ENCODE peak calls at places on chromosomes 7 and 10, in ten cellular contexts. J, M, L, O, V, D, Y, B, U and Q are unnamed samples.

GRCh38 chr7:133130166-133130565 is 48.3 kb upstream of the CHCHD3 start:
- DNase-seq in J (no peak), M (no peak), L (no peak), O (no peak), V (no peak), Y (no peak), B (no peak), U (no peak), D (no peak), Q (no peak)

GRCh38 chr10:32271617-32272016 is 75.3 kb downstream of the EPC1 start:
- DNase-seq in V (peak), D (peak), Y (no peak), L (no peak), B (no peak), U (no peak), O (no peak), J (no peak), M (no peak), Q (peak)

GRCh38 chr7:107931740-107932515 is 40.9 kb downstream of the DLD start:
- DNase-seq in V (peak), O (no peak), Y (no peak), L (no peak), D (no peak), B (peak), M (no peak), U (peak), J (no peak), Q (no peak)

GRCh38 chr10:86113983-86114382 is 252.6 kb downstream of the GRID1 start:
- DNase-seq in O (no peak), L (no peak), D (no peak), B (no peak), Y (no peak), J (no peak), V (no peak), U (no peak), M (peak), Q (no peak)

GRCh38 chr7:4682621-4683042 is 537 bp downstream of the FOXK1 start:
- DNase-seq in B (peak), D (no peak), U (peak), O (peak), V (peak), Y (peak), J (no peak), M (peak), L (no peak), Q (peak)

GRCh38 chr7:159103382-159104187 is 41.1 kb downstream of the VIPR2 start:
- DNase-seq in B (peak), V (no peak), J (no peak), M (peak), U (no peak), Y (no peak), D (no peak), O (no peak), L (no peak), Q (no peak)

GRCh38 chr10:112744525-112744924 is 205.5 kb upstream of the TCF7L2 start:
- DNase-seq in D (no peak), O (no peak), J (no peak), Y (no peak), U (no peak), V (no peak), L (no peak), M (no peak), B (no peak), Q (no peak)

GRCh38 chr7:158820656-158821055 is 8.7 kb downstream of the ESYT2 start:
- DNase-seq in Y (no peak), U (no peak), J (no peak), L (no peak), O (no peak), M (no peak), D (no peak), V (no peak), B (no peak), Q (peak)

GRCh38 chr7:47281966-47282643 is 299.8 kb downstream of the TNS3 start:
- DNase-seq in J (no peak), U (no peak), M (no peak), Y (no peak), V (no peak), L (no peak), D (no peak), B (no peak), O (no peak), Q (no peak)

GRCh38 chr7:116305485-116306408 is 95.4 kb downstream of the TES start:
- DNase-seq in V (no peak), Y (no peak), O (peak), B (no peak), U (no peak), D (no peak), J (no peak), L (no peak), M (no peak), Q (no peak)

GRCh38 chr10:124650263-124650662 is 93.9 kb downstream of the FAM53B start:
- DNase-seq in D (no peak), M (no peak), L (no peak), Y (no peak), J (no peak), O (no peak), V (no peak), B (no peak), U (no peak), Q (no peak)

GRCh38 chr10:93435621-93436385 is 46.3 kb downstream of the MYOF start:
- DNase-seq in V (peak), B (no peak), O (peak), Y (no peak), J (no peak), D (peak), U (no peak), L (no peak), M (no peak), Q (peak)
- H3K4me3 ChIP-seq in V (no peak), B (peak), O (no peak), Y (no peak), J (peak), D (no peak), U (no peak), L (no peak), M (no peak), Q (no peak)

DNA sequence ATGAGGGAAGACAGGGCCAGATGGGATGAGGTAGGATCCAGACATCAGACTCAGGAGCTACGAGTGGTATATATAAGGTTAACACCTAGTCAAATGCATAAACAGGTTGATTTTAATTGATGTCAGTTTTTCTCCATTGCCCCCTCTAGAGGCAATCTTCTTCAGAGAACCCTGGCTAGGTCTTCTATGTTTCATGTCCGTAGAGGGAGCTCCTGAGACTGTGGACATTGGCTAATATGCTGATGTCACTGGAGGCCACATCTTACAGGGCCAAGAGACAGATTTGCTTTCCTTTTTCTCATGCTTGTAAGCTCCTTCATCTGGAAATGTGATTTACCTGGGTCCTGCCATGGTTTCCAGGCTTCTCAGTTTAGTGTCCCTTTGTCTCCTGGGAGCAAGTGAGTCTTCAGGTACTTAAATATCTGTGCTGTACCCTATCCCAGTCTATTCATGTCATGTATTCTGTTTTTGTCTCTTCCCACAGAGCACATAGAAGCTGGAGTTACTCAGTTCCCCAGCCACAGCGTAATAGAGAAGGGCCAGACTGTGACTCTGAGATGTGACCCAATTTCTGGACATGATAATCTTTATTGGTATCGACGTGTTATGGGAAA is 161.6 kb upstream of the PRSS1 start:
- DNase-seq in J (no peak), M (no peak), V (peak), U (no peak), B (no peak), O (peak), Y (peak), D (peak), L (no peak), Q (peak)
- TF ChIP-seq CTCF in J (no peak), M (no peak), V (peak), U (peak), B (peak), O (peak), Y (peak), D (peak), L (peak), Q (peak)

GRCh38 chr7:94239661-94240234 is 154.9 kb upstream of the COL1A2 start:
- DNase-seq in O (no peak), L (no peak), V (no peak), Y (no peak), D (no peak), M (no peak), B (peak), J (no peak), U (peak), Q (no peak)

GRCh38 chr7:94244760-94245159 is 149.9 kb upstream of the COL1A2 start:
- DNase-seq in V (no peak), J (no peak), M (no peak), B (no peak), D (no peak), Y (no peak), L (no peak), U (no peak), O (no peak), Q (no peak)

GRCh38 chr7:94243312-94243711 is 151.4 kb upstream of the COL1A2 start:
- DNase-seq in Y (no peak), V (no peak), M (no peak), B (no peak), J (no peak), D (no peak), L (no peak), U (no peak), O (no peak), Q (no peak)

GRCh38 chr7:94240902-94241301 is 153.8 kb upstream of the COL1A2 start:
- DNase-seq in V (peak), B (no peak), O (no peak), D (no peak), J (no peak), U (no peak), M (no peak), L (no peak), Y (no peak), Q (peak)

GRCh38 chr7:94241402-94241925 is 153.2 kb upstream of the COL1A2 start:
- DNase-seq in D (no peak), J (no peak), L (no peak), O (no peak), M (no peak), U (no peak), Y (no peak), B (no peak), V (peak), Q (peak)
- H3K4me3 ChIP-seq in D (no peak), J (no peak), L (no peak), O (no peak), M (no peak), U (no peak), Y (no peak), B (no peak), V (no peak), Q (no peak)

GRCh38 chr10:122279725-122280141 is 8.6 kb downstream of the BTBD16 start:
- DNase-seq in Y (peak), M (no peak), B (no peak), L (no peak), U (peak), O (peak), V (peak), J (no peak), D (peak), Q (peak)
- TF ChIP-seq CTCF in Y (peak), M (no peak), B (peak), L (peak), U (peak), O (peak), V (peak), J (peak), D (peak), Q (peak)

GRCh38 chr7:74082770-74083116 is 861 bp upstream of the LIMK1 start:
- DNase-seq in U (no peak), Y (no peak), V (no peak), D (no peak), O (no peak), J (no peak), B (no peak), M (no peak), L (no peak), Q (no peak)
- H3K4me3 ChIP-seq in U (peak), Y (peak), V (no peak), D (peak), O (no peak), J (no peak), B (peak), M (peak), L (peak), Q (no peak)

DNA sequence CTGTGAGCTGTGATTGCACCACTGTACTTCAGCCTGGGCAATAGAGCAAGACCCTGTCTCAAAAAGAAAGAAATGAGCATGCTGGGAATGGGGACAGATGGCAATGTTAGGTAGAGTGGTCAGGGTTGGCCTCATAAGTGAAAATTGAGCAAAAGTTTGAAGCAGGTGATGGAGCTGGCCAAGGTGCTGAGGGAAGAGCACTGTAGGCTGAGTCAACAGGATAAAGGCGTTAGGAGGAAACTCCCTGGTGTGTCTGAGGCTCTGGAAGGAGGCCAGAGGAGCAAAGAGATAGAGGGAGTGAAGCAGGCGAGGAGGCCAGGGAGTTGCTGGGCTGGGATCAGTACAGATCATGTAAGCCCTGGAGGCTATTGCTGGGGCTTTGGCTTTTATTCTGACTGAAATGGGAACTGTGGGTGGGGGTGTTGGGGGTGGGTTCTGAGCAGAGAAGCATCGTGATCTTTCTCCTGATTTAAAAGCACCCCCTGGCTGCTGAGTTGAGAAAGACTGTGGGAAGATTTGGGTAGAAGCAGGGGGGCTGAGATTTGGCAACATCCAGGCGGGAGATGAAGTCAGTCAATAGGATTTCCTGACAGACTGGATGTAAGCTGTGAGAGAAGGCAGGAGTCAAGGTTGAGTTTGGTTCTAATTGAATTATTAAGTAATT is 52.5 kb upstream of the VKORC1L1 start:
- DNase-seq in M (no peak), U (no peak), O (peak), Y (no peak), D (no peak), V (peak), L (no peak), B (no peak), J (no peak), Q (peak)
- TF ChIP-seq CTCF in M (no peak), U (no peak), O (no peak), Y (no peak), D (no peak), V (no peak), L (no peak), B (no peak), J (no peak), Q (no peak)

GRCh38 chr10:29691564-29692064 is 56.8 kb upstream of the SVIL start:
- DNase-seq in V (peak), B (no peak), L (no peak), Y (no peak), J (no peak), D (peak), M (no peak), O (no peak), U (peak), Q (peak)
- H3K4me3 ChIP-seq in V (peak), B (peak), L (no peak), Y (no peak), J (peak), D (no peak), M (peak), O (no peak), U (peak), Q (no peak)

GRCh38 chr10:91090761-91091529 is 129.5 kb upstream of the PCGF5 start:
- DNase-seq in L (no peak), U (no peak), J (no peak), B (no peak), M (no peak), D (peak), Y (no peak), V (no peak), O (no peak), Q (peak)
- TF ChIP-seq CTCF in L (peak), U (peak), J (no peak), B (peak), M (no peak), D (peak), Y (no peak), V (peak), O (peak), Q (peak)

GRCh38 chr10:6204063-6204340 is 1.3 kb downstream of the PFKFB3 start:
- DNase-seq in O (peak), J (no peak), Y (peak), D (no peak), B (peak), U (no peak), L (no peak), V (no peak), M (peak), Q (no peak)
- H3K4me3 ChIP-seq in O (peak), J (peak), Y (peak), D (peak), B (peak), U (peak), L (peak), V (peak), M (peak), Q (peak)

DNA sequence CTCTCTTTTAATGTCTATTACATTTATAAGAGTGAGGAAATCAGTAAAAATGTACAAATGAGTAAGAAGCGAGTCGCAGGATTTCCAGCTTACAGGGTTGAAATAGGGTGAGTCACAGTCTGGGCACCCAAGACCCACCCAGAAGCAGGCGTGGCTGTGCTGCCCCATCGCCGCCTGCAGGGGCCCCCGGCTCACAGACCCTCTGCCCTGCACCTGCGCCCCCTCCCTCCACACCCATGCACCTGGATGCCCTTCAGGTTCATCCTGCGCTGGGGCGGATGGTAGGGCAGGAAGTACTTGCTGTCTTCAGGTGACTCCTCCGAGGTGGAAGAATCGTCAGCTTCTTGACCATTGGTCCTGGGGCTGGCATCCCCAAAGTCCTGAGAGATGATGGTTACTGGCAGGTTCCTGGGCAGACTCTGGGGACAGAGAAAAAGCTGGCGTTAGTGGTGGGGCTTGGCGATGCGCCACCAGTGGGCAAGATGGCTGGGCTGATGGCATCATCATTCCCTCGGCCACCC is 90.2 kb upstream of the GNA12 start:
- DNase-seq in L (peak), B (no peak), O (no peak), U (no peak), M (peak), J (no peak), D (peak), V (peak), Y (no peak), Q (peak)
- TF ChIP-seq CTCF in L (peak), B (no peak), O (no peak), U (no peak), M (no peak), J (no peak), D (peak), V (peak), Y (no peak), Q (peak)